ENCODE peak calls at places on chromosomes 1 and 21, in nine cellular contexts. Y is choroid plexus epithelial cell; O is M059J; J is left ventricle myocardium inferior; U is CD4-positive, alpha-beta T cell; G is effector memory CD8-positive, alpha-beta T cell; S is KBM-7; H is hypothalamus; I is activated CD4-positive, alpha-beta T cell treated with anti-CD3 and anti-CD28 coated beads, Interleukin-2, amount 10 ng/mL, durations not matched to agents 7 days and 5 days. B is an unnamed sample.

GRCh38 chr1:869499-870244 is 54.1 kb upstream of the SAMD11 start:
- DNase-seq in H (peak; percentile 23), G (peak; percentile 83), I (peak; percentile 82), S (peak; percentile 69), Y (peak; percentile 36), U (peak; percentile 84), O (peak; percentile 51), J (peak; percentile 76), B (peak; percentile 52)

GRCh38 chr1:42529724-42530161 is 66.7 kb downstream of the CCDC30 start:
- DNase-seq in J (no peak), G (no peak), Y (peak; percentile 40), O (peak; percentile 80), S (no peak), U (no peak), H (no peak), I (no peak), B (no peak)

GRCh38 chr1:8705104-8705503 is 112.3 kb downstream of the RERE start:
- DNase-seq in S (no peak), J (no peak), H (no peak), Y (no peak), O (no peak), G (no peak), I (no peak), U (no peak), B (no peak)

GRCh38 chr1:65198095-65198494 is 50.1 kb downstream of the AK4 start:
- DNase-seq in Y (no peak), O (no peak), H (no peak), S (no peak), I (no peak), G (no peak), J (no peak), U (no peak), B (peak; percentile 60)

GRCh38 chr1:60978421-60979357 is 103.7 kb upstream of the NFIA start:
- DNase-seq in H (no peak), I (peak; percentile 20), G (peak; percentile 18), U (peak; percentile 11), J (peak; percentile 30), Y (peak; percentile 71), O (peak; percentile 40), S (peak; percentile 38), B (peak; percentile 5)

GRCh38 chr1:96634863-96635262 is 86.7 kb upstream of the PTBP2 start:
- DNase-seq in U (no peak), I (no peak), Y (peak; percentile 14), O (peak; percentile 34), G (no peak), S (no peak), H (no peak), J (no peak), B (no peak)

GRCh38 chr1:91428182-91428798 is 23.7 kb upstream of the HFM1 start:
- DNase-seq in G (no peak), I (no peak), S (no peak), Y (peak; percentile 4), U (no peak), J (no peak), O (peak; percentile 22), H (no peak), B (no peak)

GRCh38 chr1:107477233-107477632 is 336.4 kb downstream of the NTNG1 start:
- DNase-seq in O (no peak), G (no peak), I (peak; percentile 9), J (no peak), S (peak; percentile 12), H (no peak), U (no peak), Y (no peak), B (no peak)

GRCh38 chr21:37917612-37918011 is 1.4 kb upstream of the KCNJ6 start:
- DNase-seq in Y (peak; percentile 54), S (no peak), J (no peak), I (no peak), H (no peak), O (peak; percentile 71), G (no peak), U (no peak), B (no peak)

GRCh38 chr1:236269439-236269838 is 12.3 kb downstream of the ERO1B start:
- DNase-seq in S (peak; percentile 21), G (no peak), I (no peak), J (no peak), U (no peak), H (no peak), O (no peak), Y (no peak), B (no peak)

GRCh38 chr1:201531551-201532425 is 7.1 kb upstream of the NAV1 start:
- DNase-seq in U (no peak), I (no peak), S (peak; percentile 67), H (no peak), G (no peak), J (peak; percentile 42), O (no peak), Y (no peak), B (no peak)

GRCh38 chr1:35436078-35436477 is 121.1 kb downstream of the KIAA0319L start:
- DNase-seq in U (no peak), Y (no peak), H (no peak), O (no peak), I (no peak), G (no peak), J (no peak), S (no peak), B (no peak)

GRCh38 chr1:245079021-245079609 is 75.7 kb upstream of the KIF26B start:
- DNase-seq in J (no peak), I (no peak), H (no peak), U (no peak), S (peak; percentile 65), O (peak; percentile 55), G (no peak), Y (peak; percentile 88), B (peak; percentile 59)

GRCh38 chr1:95117207-95118018 is at the start of gene TLCD4:
- DNase-seq in G (peak; percentile 10), J (peak; percentile 73), U (peak; percentile 16), Y (peak; percentile 16), O (peak; percentile 67), H (peak; percentile 48), I (peak; percentile 21), S (no peak), B (no peak)

GRCh38 chr1:158118713-158119402 is 61.8 kb upstream of the CD1D start:
- DNase-seq in J (no peak), G (no peak), H (no peak), O (peak; percentile 23), I (no peak), U (no peak), Y (no peak), S (no peak), B (no peak)

GRCh38 chr1:84433253-84434080 is 35.2 kb downstream of the DNASE2B start:
- DNase-seq in S (peak; percentile 85), Y (peak; percentile 86), J (no peak), U (peak; percentile 45), O (peak; percentile 81), H (peak; percentile 4), G (peak; percentile 57), I (peak; percentile 79), B (peak; percentile 85)

GRCh38 chr1:151909167-151910149 is at the start of gene THEM4:
- DNase-seq in H (peak; percentile 92), I (peak; percentile 90), U (peak; percentile 80), Y (peak; percentile 96), G (peak; percentile 92), S (peak; percentile 97), J (peak; percentile 98), O (peak; percentile 96), B (no peak)

GRCh38 chr1:29235955-29236742 is at the start of gene PTPRU:
- DNase-seq in J (peak; percentile 81), H (peak; percentile 56), U (peak; percentile 39), S (peak; percentile 78), Y (peak; percentile 74), G (peak; percentile 76), I (peak; percentile 70), O (peak; percentile 58), B (no peak)

GRCh38 chr1:176539018-176539417 is 76.0 kb downstream of the PAPPA2 start:
- DNase-seq in H (no peak), U (no peak), Y (no peak), J (no peak), O (no peak), I (no peak), G (no peak), S (no peak), B (no peak)

GRCh38 chr1:213374369-213374768 is 323.3 kb downstream of the RPS6KC1 start:
- DNase-seq in I (peak; percentile 56), Y (peak; percentile 61), G (peak; percentile 9), O (peak; percentile 55), J (peak; percentile 43), U (peak; percentile 16), S (peak; percentile 36), H (peak; percentile 9), B (no peak)

GRCh38 chr1:98049370-98050115 is 128.7 kb upstream of the DPYD start:
- DNase-seq in I (no peak), U (no peak), S (no peak), H (no peak), G (no peak), Y (peak; percentile 42), O (peak; percentile 68), J (no peak), B (no peak)

GRCh38 chr1:65469126-65469888 is 48.8 kb downstream of the LEPR start:
- DNase-seq in U (no peak), H (no peak), G (no peak), Y (no peak), J (no peak), S (no peak), O (no peak), I (no peak), B (no peak)

GRCh38 chr1:94209425-94209824 is 28.0 kb downstream of the ARHGAP29 start:
- DNase-seq in Y (peak; percentile 81), I (no peak), O (peak; percentile 22), H (no peak), U (no peak), S (no peak), G (no peak), J (no peak), B (no peak)

GRCh38 chr1:51952638-51953037 is 37.9 kb downstream of the RAB3B start:
- DNase-seq in Y (no peak), I (no peak), U (no peak), J (no peak), G (no peak), S (no peak), H (no peak), O (no peak), B (no peak)

GRCh38 chr21:45982256-45982757 is 737 bp downstream of the COL6A1 start:
- DNase-seq in U (no peak), I (no peak), S (peak; percentile 9), Y (peak; percentile 25), J (no peak), H (no peak), O (peak; percentile 34), G (no peak), B (no peak)

GRCh38 chr1:117176579-117176978 is 34.1 kb downstream of the VTCN1 start:
- DNase-seq in Y (no peak), O (no peak), J (no peak), H (no peak), I (no peak), G (no peak), S (no peak), U (no peak), B (no peak)

GRCh38 chr21:35256468-35256988 is 207.4 kb upstream of the RUNX1 start:
- DNase-seq in J (peak; percentile 81), I (no peak), H (no peak), S (no peak), O (peak; percentile 100), Y (peak; percentile 100), G (no peak), U (no peak), B (no peak)

GRCh38 chr1:37482796-37483744 is 8.7 kb downstream of the ZC3H12A start:
- DNase-seq in G (no peak), S (no peak), H (no peak), J (no peak), Y (no peak), I (no peak), O (no peak), U (no peak), B (no peak)

GRCh38 chr1:208951908-208952307 is 631.6 kb upstream of the CAMK1G start:
- DNase-seq in S (no peak), G (no peak), H (no peak), I (no peak), J (no peak), O (peak; percentile 66), Y (no peak), U (no peak), B (no peak)